ENCODE peak calls at places on chromosomes 4 and X, in five cellular contexts. Z, N, Q, T and E are unnamed samples.
A peak's percentile ranks its signal among the peaks of the same experiment; 100 is the strongest.

GRCh38 chrX:116342903-116343302 is 93.5 kb upstream of the SLC6A14 start:
- DNase-seq in Z (no peak), N (no peak), Q (no peak), T (no peak), E (no peak)

GRCh38 chrX:133921764-133922389 is 63.5 kb downstream of the GPC3 start:
- DNase-seq in Z (peak; percentile 5), N (no peak), Q (peak; percentile 46), T (peak; percentile 13), E (peak; percentile 16)

GRCh38 chrX:130120321-130120731 is 10.0 kb upstream of the ELF4 start:
- DNase-seq in Z (no peak), N (no peak), Q (no peak), T (no peak), E (no peak)

GRCh38 chr4:53189011-53189410 is 176.8 kb downstream of the SCFD2 start:
- DNase-seq in Z (peak; percentile 73), N (no peak), Q (no peak), T (no peak), E (no peak)

GRCh38 chr4:108620933-108621905 is 843 bp downstream of the RPL34 start:
- DNase-seq in Z (peak; percentile 21), N (no peak), Q (no peak), T (no peak), E (no peak)

GRCh38 chr4:99351487-99351886 is 1.1 kb downstream of the ADH1C start:
- DNase-seq in Z (no peak), N (no peak), Q (no peak), T (no peak), E (no peak)

GRCh38 chrX:139691493-139691842 is 16.5 kb downstream of the MCF2 start:
- DNase-seq in Z (no peak), N (no peak), Q (no peak), T (no peak), E (peak; percentile 28)

GRCh38 chr4:138952405-138952804 is 63.2 kb upstream of the NOCT start:
- DNase-seq in Z (peak; percentile 23), N (no peak), Q (no peak), T (no peak), E (no peak)

GRCh38 chr4:164442167-164442566 is 311.8 kb upstream of the SMIM31 start:
- DNase-seq in Z (peak; percentile 5), N (no peak), Q (no peak), T (no peak), E (no peak)

GRCh38 chr4:19735012-19735411 is 516.7 kb upstream of the SLIT2 start:
- DNase-seq in Z (peak; percentile 33), N (no peak), Q (no peak), T (no peak), E (no peak)

GRCh38 chr4:19736968-19737756 is 514.5 kb upstream of the SLIT2 start:
- DNase-seq in Z (no peak), N (no peak), Q (no peak), T (no peak), E (no peak)

DNA sequence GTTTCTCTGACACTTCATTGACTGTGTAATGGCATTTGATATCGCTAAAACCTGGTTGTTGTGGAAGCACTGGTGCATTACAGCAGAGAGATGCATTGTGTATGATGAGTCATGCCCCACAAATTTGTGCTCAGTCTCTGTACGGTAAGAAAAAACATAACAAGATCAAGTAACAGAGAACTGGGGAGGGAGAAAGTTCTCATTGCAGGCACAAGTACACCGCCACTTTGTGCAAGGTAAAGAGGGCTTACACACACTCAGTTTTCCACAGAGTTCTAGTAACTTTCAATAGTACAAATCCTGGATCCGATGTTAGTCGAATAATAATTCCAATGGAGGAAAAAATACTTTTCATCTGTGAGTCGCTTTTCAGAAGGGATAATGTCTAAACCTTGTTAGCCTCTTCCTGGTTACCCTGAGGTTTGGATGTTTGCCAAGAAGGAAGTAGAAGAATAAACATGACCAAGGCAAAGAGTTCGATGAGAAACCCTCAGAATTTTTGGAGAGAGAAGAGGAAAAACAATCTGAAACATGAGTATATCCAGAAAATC is 512.5 kb upstream of the SLIT2 start:
- DNase-seq in Z (peak; percentile 95), N (no peak), Q (peak; percentile 43), T (no peak), E (no peak)
- TF ChIP-seq RCOR1 in Z (no peak), N (no peak), Q (no peak), T (no peak), E (no peak)

DNA sequence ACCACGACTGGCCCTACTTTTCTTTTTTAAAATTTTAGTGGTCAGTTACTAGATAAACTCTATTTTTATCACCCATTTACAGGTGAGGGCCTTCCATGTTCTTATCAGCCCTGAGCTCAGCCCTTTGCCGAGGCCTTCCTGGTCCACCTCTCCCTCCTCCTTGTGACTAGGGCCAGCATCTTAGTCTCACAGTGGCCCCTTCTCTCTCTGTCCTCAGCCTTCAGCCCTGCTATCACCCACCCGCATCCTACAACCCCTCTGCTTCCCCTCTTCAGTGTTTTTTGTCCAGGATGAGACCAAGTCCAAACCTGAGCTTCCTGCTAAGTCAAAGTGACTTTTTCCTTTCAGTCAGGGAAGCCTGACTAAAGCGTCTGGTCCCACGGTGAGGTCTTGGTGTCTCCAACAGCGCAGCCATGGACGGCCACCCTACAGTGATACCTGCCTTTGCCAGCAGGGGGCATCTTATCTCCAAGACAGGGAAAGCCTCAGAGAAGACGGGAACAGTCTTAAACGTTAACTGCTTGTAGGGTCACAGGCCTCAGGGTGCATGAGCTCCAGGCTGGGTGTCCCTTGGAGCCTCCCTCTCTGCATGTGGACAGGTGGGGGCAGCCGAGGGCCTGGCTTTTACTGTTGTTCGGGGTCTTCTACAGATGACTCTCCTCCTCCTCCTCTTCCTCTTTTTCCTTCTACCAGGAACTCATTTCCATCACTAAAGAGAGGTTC is 11.7 kb upstream of the GAGE10 start:
- DNase-seq in Z (peak; percentile 45), N (no peak), Q (peak; percentile 72), T (peak; percentile 58), E (peak; percentile 60)
- TF ChIP-seq RCOR1 in Z (no peak), N (no peak), Q (no peak), T (peak; percentile 18), E (no peak)

DNA sequence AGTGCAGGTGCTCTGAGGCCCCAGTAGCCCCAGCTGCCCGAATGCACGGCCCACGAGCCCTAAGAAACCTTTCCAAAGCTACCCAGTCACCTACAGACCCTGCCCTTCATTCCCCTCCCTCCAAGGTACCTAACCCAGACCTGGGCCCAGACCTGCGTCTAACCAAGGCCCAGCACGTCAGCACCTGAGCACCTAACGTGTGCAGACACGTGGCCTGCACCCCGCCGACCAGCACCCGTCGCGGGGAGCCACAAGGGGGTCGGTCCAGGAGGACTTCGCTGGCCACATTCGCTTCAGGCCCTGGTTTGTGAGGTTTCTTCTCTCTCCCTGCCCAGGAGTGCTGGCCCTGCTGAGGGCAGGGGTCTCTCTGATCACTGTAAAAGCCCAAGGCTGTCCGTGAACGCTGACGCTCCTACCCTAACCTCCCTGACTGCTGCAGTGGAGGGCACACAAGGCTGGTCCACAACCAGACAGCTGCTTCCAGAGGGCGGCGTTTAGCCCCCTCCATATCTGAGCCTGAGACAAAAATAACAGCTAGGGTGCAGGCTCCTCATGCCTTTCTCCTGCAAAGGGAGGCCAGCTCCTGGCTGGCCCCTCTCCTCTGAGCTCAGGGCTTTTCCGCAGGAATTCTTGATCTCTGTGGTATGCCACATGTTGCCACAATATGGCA is 31.8 kb downstream of the WDR1 start:
- DNase-seq in Z (no peak), N (no peak), Q (no peak), T (no peak), E (peak; percentile 14)
- TF ChIP-seq RCOR1 in Z (no peak), N (no peak), Q (no peak), T (no peak), E (no peak)

DNA sequence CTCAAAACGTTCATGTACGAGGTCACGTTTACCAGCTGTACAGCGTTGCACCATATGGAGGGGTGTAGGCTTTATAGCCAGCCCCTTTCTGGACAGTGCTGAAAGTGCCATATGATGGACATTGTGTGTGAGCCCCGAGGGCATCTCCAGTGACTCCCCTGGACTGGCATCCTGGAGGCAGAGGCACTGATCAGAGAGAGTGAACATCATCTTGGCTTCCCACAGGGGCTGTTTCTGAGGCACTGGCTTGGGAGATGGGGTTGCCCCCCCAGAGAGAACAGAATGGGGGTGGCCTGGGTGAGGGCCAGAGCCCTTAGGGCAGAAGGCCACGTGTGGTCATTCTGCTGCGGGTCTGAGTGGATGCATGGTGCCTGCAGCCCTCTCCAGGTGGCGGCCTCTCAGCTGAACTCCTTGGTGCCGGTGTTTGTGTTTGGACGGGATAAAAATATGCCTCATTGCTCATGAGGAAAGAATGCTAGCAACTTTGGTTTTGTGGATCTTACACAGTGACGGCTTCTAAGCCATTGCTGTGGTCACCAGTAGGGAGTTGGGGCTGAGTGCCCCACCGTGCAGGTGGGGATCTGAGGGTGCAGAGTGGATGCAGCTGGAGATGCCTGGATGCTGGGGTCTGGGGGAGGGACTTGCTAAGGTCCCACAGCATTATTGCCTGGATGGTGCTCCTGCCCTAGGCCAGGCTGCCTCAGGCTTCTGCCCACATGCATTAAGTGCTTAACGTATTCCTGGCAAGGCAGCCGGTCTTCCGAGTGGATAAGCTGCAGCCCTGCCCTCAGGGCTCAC is 3.4 kb downstream of the WFS1 start:
- DNase-seq in Z (peak; percentile 88), N (no peak), Q (peak; percentile 32), T (no peak), E (peak; percentile 69)
- TF ChIP-seq RCOR1 in Z (peak; percentile 58), N (no peak), Q (no peak), T (no peak), E (no peak)

DNA sequence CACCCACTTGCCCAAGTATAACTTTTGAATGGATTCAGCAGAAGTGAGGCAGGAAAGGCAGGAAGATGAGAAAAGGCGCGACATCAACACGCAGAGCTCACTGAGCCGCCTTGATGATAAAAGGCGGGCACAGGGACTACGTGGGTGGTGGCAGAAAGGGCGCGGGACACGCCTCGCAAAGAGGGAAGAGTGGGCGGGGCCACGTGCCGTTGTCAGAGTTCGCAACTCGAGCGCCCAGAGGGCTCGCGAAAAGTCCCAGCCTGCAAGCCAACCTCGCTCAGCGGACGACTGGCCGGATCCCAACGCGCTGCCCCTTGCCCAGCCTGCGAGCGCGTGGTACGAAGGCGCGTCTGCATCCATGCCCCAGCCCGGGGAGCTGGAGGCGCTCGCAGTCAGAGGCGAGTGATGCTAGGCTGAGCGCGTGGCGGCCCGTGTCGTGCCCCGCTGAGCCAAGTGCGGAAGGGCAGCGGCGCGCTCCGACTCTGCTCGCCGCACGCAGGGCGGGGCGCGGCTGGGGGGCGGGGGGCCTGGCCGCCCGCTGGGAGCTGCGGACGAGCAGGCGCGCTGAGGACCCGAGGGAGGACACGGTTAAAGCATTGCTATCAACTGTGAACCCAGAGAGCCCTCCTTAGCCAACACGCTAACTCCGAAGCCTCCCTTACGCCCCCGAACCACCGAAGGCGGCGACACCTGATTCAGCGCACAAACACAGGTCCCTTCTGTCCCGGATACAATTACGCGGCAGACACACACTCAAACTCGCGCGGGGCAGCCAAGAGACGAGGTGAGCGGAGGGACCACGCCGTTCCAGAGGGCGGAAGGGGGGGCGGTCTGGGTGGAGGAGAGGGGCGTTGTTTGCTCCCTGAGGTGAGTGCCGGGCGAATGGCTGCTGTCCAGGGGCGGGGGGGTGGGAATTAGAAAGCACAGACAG is at the start of gene UGT8:
- DNase-seq in Z (no peak), N (no peak), Q (peak; percentile 5), T (peak; percentile 49), E (peak; percentile 77)
- TF ChIP-seq RCOR1 in Z (no peak), N (no peak), Q (no peak), T (no peak), E (no peak)

GRCh38 chr4:33722800-33723511 is 2521.4 kb downstream of the ARAP2 start:
- DNase-seq in Z (no peak), N (no peak), Q (no peak), T (no peak), E (peak; percentile 5)
- TF ChIP-seq RCOR1 in Z (no peak), N (no peak), Q (no peak), T (no peak), E (no peak)

GRCh38 chr4:176054942-176055341 is 10.7 kb upstream of the WDR17 start:
- DNase-seq in Z (no peak), N (no peak), Q (no peak), T (no peak), E (no peak)
- TF ChIP-seq RCOR1 in Z (no peak), N (no peak), Q (no peak), T (no peak), E (no peak)